ENCODE peak calls at places on chromosomes 4 and X, in four cellular contexts. G is naive thymus-derived CD8-positive, alpha-beta T cell; T is fibroblast of pulmonary artery; P is hypothalamus. A is an unnamed sample.
A peak's percentile ranks its signal among the peaks of the same experiment; 100 is the strongest.

GRCh38 chrX:107818900-107819521 is 6.7 kb upstream of the MID2 start:
- DNase-seq in T (no peak), G (no peak), P (no peak), A (no peak)

GRCh38 chr4:149997881-149998421 is 80.3 kb upstream of the DCLK2 start:
- DNase-seq in P (no peak), T (no peak), G (no peak), A (no peak)

GRCh38 chrX:40152173-40152705 is 54.5 kb upstream of the BCOR start:
- DNase-seq in T (no peak), G (no peak), P (no peak), A (no peak)

GRCh38 chrX:105211051-105211575 is 9.4 kb downstream of the TEX13A start:
- DNase-seq in G (no peak), T (peak; percentile 7), P (no peak), A (no peak)

GRCh38 chrX:155662297-155662696 is 49.5 kb upstream of the TMLHE start:
- DNase-seq in T (peak; percentile 3), G (no peak), P (no peak), A (no peak)

GRCh38 chr4:138992676-138993075 is 22.9 kb upstream of the NOCT start:
- DNase-seq in P (no peak), G (no peak), T (no peak), A (no peak)

GRCh38 chrX:109632906-109633504 is 8.0 kb upstream of the KCNE5 start:
- DNase-seq in T (peak; percentile 56), G (no peak), P (peak; percentile 1), A (no peak)

GRCh38 chrX:63917296-63917695 is 132.3 kb upstream of the ARHGEF9 start:
- DNase-seq in P (no peak), G (no peak), T (no peak), A (no peak)

GRCh38 chrX:47247206-47247998 is 14.6 kb downstream of the USP11 start:
- DNase-seq in G (no peak), P (no peak), T (peak; percentile 25), A (no peak)

GRCh38 chrX:131843996-131844395 is 179.1 kb upstream of the STK26 start:
- DNase-seq in G (no peak), T (no peak), P (no peak), A (no peak)

GRCh38 chrX:140762061-140762460 is 52.5 kb downstream of the LINC00632 start:
- DNase-seq in P (peak; percentile 5), T (peak; percentile 78), G (peak; percentile 17), A (no peak)

GRCh38 chr4:119240128-119240527 is 27.6 kb downstream of the USP53 start:
- DNase-seq in T (no peak), G (no peak), P (no peak), A (no peak)

GRCh38 chrX:131271826-131272225 is 17.3 kb downstream of the IGSF1 start:
- DNase-seq in G (no peak), T (no peak), P (no peak), A (no peak)

GRCh38 chr4:158193171-158193749 is 17.0 kb upstream of the TMEM144 start:
- DNase-seq in T (peak; percentile 52), P (no peak), G (no peak), A (no peak)

GRCh38 chrX:120759685-120760084 is 116.0 kb downstream of the CT47B1 start:
- DNase-seq in T (no peak), G (no peak), P (no peak), A (no peak)

GRCh38 chr4:27062256-27062655 is 201.6 kb downstream of the STIM2 start:
- DNase-seq in P (no peak), T (no peak), G (no peak), A (no peak)

GRCh38 chrX:21986596-21986995 is 45.5 kb upstream of the PHEX start:
- DNase-seq in G (no peak), T (no peak), P (no peak), A (no peak)

GRCh38 chr4:41155194-41155830 is 59.0 kb downstream of the APBB2 start:
- DNase-seq in G (no peak), P (no peak), T (peak; percentile 81), A (no peak)

GRCh38 chr4:8215001-8215427 is 15.9 kb downstream of the SH3TC1 start:
- DNase-seq in P (peak; percentile 20), T (peak; percentile 94), G (no peak), A (no peak)

GRCh38 chr4:53786632-53787031 is 195.3 kb upstream of the LNX1 start:
- DNase-seq in T (peak; percentile 76), P (no peak), G (no peak), A (no peak)

GRCh38 chr4:2411786-2412510 is 6.5 kb downstream of the ZFYVE28 start:
- DNase-seq in G (no peak), P (no peak), T (no peak), A (no peak)

GRCh38 chr4:135672202-135672601 is 1470.6 kb upstream of the PABPC4L start:
- DNase-seq in T (no peak), G (no peak), P (no peak), A (no peak)

GRCh38 chr4:2771264-2771663 is 15.1 kb upstream of the TNIP2 start:
- DNase-seq in T (no peak), G (no peak), P (no peak), A (no peak)

GRCh38 chrX:154380787-154381186 is 1.7 kb downstream of the EMD start:
- DNase-seq in T (no peak), P (no peak), G (no peak), A (no peak)

GRCh38 chr4:56301181-56302076 is 85.9 kb downstream of the AASDH start:
- DNase-seq in G (peak; percentile 41), T (peak; percentile 95), P (peak; percentile 81), A (no peak)

GRCh38 chr4:138576684-138577083 is 334.5 kb upstream of the SLC7A11 start:
- DNase-seq in T (peak; percentile 76), P (no peak), G (no peak), A (no peak)

GRCh38 chr4:121690001-121690400 is 6.8 kb downstream of the ANXA5 start:
- DNase-seq in P (no peak), T (peak; percentile 53), G (no peak), A (no peak)

GRCh38 chr4:25020240-25020639 is 10.5 kb downstream of the LGI2 start:
- DNase-seq in P (no peak), G (no peak), T (peak; percentile 69), A (no peak)

GRCh38 chrX:14581081-14581480 is 51.7 kb downstream of the GLRA2 start:
- DNase-seq in P (no peak), T (no peak), G (no peak), A (no peak)

GRCh38 chr4:48162162-48162561 is 28.1 kb upstream of the TXK start:
- DNase-seq in P (no peak), G (no peak), T (peak; percentile 62), A (no peak)

GRCh38 chrX:19740744-19741143 is 146.7 kb downstream of the SH3KBP1 start:
- DNase-seq in P (no peak), G (no peak), T (no peak), A (no peak)

GRCh38 chrX:119118780-119119395 is 8.7 kb downstream of the KIAA1210 start:
- DNase-seq in P (peak; percentile 1), G (peak; percentile 28), T (peak; percentile 60), A (no peak)

GRCh38 chr4:6761540-6762243 is 20.8 kb upstream of the KIAA0232 start:
- DNase-seq in G (no peak), P (peak; percentile 44), T (no peak), A (no peak)

GRCh38 chrX:151970661-151971060 is 3.8 kb downstream of the GABRE start:
- DNase-seq in G (no peak), T (peak; percentile 94), P (no peak), A (no peak)

GRCh38 chrX:133249659-133250058 is 31.5 kb upstream of the TFDP3 start:
- DNase-seq in P (no peak), T (peak; percentile 0), G (no peak), A (no peak)

GRCh38 chr4:22668702-22669101 is 24.0 kb upstream of the GBA3 start:
- DNase-seq in G (no peak), P (no peak), T (no peak), A (no peak)

GRCh38 chr4:794911-795725 is 30.8 kb downstream of the CPLX1 start:
- DNase-seq in P (no peak), G (no peak), T (no peak), A (no peak)

GRCh38 chrX:71532078-71532752 is 689 bp upstream of the OGT start:
- DNase-seq in G (peak; percentile 53), T (peak; percentile 41), P (no peak), A (peak; percentile 42)

GRCh38 chrX:126820700-126821420 is 1.3 kb downstream of the PRR32 start:
- DNase-seq in T (no peak), G (no peak), P (no peak), A (no peak)

GRCh38 chr4:25879991-25880641 is 17.3 kb upstream of the SEL1L3 start:
- DNase-seq in P (no peak), G (no peak), T (peak; percentile 80), A (peak; percentile 37)

A was measured in SIG-M5.